ENCODE peak calls at places on chromosomes 2 and 18, in six cellular contexts. J is transverse colon, U is cardiac fibroblast, L is heart left ventricle, Y is AG10803, M is ovary. N is an unnamed sample.

GRCh38 chr18:22694954-22695353 is 238.2 kb upstream of the RBBP8 start:
- DNase-seq in J (no peak), U (peak), L (peak), Y (peak), M (peak), N (no peak)

GRCh38 chr2:239498576-239498975 is 97.8 kb upstream of the HDAC4 start:
- DNase-seq in J (no peak), U (no peak), L (no peak), Y (no peak), M (no peak), N (no peak)

GRCh38 chr2:102356381-102356712 is 751 bp downstream of the IL18R1 start:
- DNase-seq in J (no peak), U (no peak), L (no peak), Y (no peak), M (no peak), N (no peak)

GRCh38 chr18:44895176-44895798 is 214.6 kb downstream of the SETBP1 start:
- DNase-seq in J (peak), U (peak), L (peak), Y (peak), M (no peak), N (peak)

GRCh38 chr18:2325308-2325849 is 245.9 kb downstream of the METTL4 start:
- DNase-seq in J (no peak), U (peak), L (no peak), Y (no peak), M (no peak), N (no peak)

GRCh38 chr2:216221806-216222205 is 112.7 kb downstream of the XRCC5 start:
- DNase-seq in J (no peak), U (peak), L (no peak), Y (peak), M (no peak), N (peak)

GRCh38 chr2:157233506-157233905 is 24.0 kb upstream of the GALNT5 start:
- DNase-seq in J (no peak), U (peak), L (no peak), Y (peak), M (no peak), N (no peak)

GRCh38 chr2:44120428-44120827 is 48.2 kb upstream of the PPM1B start:
- DNase-seq in J (no peak), U (peak), L (no peak), Y (peak), M (no peak), N (peak)

GRCh38 chr2:240797914-240798313 is 22.1 kb downstream of the KIF1A start:
- DNase-seq in J (no peak), U (no peak), L (no peak), Y (no peak), M (peak), N (no peak)

GRCh38 chr2:109053716-109054115 is 64.7 kb upstream of the EDAR start:
- DNase-seq in J (no peak), U (no peak), L (no peak), Y (no peak), M (no peak), N (no peak)

GRCh38 chr2:65937379-65938160 is 497.4 kb upstream of the MEIS1 start:
- DNase-seq in J (no peak), U (no peak), L (no peak), Y (peak), M (no peak), N (no peak)

GRCh38 chr2:26670931-26671460 is 21.5 kb upstream of the KCNK3 start:
- DNase-seq in J (no peak), U (no peak), L (no peak), Y (no peak), M (no peak), N (no peak)

GRCh38 chr2:241208058-241208457 is 19.6 kb downstream of the ANO7 start:
- DNase-seq in J (no peak), U (no peak), L (no peak), Y (no peak), M (no peak), N (no peak)

GRCh38 chr2:156435725-156436476 is at the start of gene GPD2:
- DNase-seq in J (peak), U (peak), L (peak), Y (peak), M (peak), N (peak)

GRCh38 chr2:9770308-9771100 is 72.8 kb upstream of the TAF1B start:
- DNase-seq in J (peak), U (peak), L (peak), Y (peak), M (peak), N (peak)

GRCh38 chr2:9767656-9768281 is 75.5 kb upstream of the TAF1B start:
- DNase-seq in J (no peak), U (no peak), L (no peak), Y (no peak), M (no peak), N (no peak)

GRCh38 chr2:9770006-9770307 is 73.3 kb upstream of the TAF1B start:
- DNase-seq in J (no peak), U (no peak), L (no peak), Y (no peak), M (no peak), N (no peak)

GRCh38 chr2:9769171-9770005 is 73.9 kb upstream of the TAF1B start:
- DNase-seq in J (no peak), U (no peak), L (no peak), Y (no peak), M (no peak), N (no peak)

GRCh38 chr2:9768388-9768787 is 74.9 kb upstream of the TAF1B start:
- DNase-seq in J (peak), U (no peak), L (no peak), Y (no peak), M (no peak), N (no peak)
- H3K4me3 ChIP-seq in J (no peak), U (no peak), L (no peak), Y (no peak), M (no peak), N (no peak)

GRCh38 chr18:79949571-79950439 is 1.6 kb downstream of the SLC66A2 start:
- DNase-seq in J (peak), U (peak), L (peak), Y (no peak), M (no peak), N (peak)

GRCh38 chr18:79952457-79952995 is 1.1 kb upstream of the SLC66A2 start:
- DNase-seq in J (peak), U (no peak), L (no peak), Y (no peak), M (no peak), N (no peak)

GRCh38 chr18:79950440-79951341 is 762 bp downstream of the SLC66A2 start:
- DNase-seq in J (peak), U (peak), L (no peak), Y (peak), M (no peak), N (peak)

GRCh38 chr18:79952996-79953559 is 1.6 kb upstream of the SLC66A2 start:
- DNase-seq in J (peak), U (no peak), L (no peak), Y (no peak), M (no peak), N (no peak)

DNA sequence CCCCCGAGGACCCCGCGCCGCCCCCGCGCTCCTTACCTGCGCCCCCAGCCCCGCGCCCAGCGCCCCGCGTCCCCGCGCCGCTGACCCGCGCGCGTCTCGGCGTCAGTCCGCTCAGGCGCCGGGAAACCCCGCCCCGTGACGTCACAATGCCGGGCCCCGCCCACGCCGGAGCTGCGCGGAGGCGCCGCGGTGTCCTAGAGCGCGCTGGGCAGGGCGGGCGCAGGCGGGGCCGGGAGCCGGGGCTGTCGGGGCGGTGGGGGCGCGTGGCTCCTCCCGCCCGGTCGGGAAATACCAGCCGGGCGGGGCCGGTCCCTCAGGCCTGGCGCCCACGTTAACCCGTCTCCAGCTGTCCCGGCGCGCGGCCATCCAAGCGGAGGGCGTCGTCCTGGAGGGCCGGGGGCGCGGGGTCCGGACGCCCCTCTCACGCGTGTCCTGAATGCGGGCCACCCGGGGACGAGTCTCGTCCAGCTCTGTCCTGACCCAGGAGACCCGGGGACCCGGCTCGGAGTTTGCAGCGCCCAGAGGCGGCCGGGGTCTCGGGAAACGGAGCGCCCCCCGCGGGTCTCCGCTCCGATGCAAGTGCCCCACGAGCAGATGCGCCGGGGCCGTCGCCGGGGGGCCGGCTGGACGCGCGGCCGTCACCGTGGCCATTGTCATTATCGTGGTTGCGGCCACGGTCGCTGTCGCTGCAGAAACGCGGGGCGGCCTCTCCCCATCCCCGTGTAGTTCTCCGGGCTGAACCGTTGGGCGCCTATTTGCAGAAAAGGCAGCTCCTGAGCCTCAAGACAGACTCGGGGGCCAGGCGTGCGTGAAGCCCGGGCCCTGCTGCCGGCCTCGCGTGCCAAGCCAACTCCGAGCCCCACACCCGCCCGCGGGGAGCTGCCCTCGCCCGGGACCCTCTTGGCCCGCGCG is at the start of gene SLC66A2:
- DNase-seq in J (peak), U (peak), L (peak), Y (peak), M (peak), N (peak)
- TF ChIP-seq CTCF in J (no peak), U (no peak), L (no peak), Y (no peak), M (no peak), N (no peak)

DNA sequence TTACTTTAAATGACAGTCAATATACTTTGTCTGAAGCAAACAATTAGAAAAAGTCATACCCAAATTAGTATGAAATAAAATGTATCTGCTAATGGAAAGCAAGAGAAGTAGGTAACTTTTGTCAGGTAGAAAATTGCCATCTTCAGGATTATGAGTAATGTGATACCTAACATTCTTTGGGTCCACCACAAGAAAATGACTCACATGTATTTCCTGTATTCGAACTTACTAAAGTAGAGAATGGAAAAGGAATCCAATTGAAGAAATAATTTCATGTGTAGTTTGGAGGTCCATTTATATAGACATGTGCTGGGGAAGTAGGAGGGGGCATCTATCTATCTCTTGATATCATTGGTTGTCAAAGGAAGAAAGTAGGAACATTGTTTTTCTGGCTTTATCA is 636.2 kb upstream of the CHAC2 start:
- DNase-seq in J (no peak), U (peak), L (no peak), Y (peak), M (no peak), N (no peak)
- H3K4me3 ChIP-seq in J (no peak), U (no peak), L (no peak), Y (no peak), M (no peak), N (no peak)

GRCh38 chr18:48408111-48408726 is 964 bp downstream of the ZBTB7C start:
- DNase-seq in J (no peak), U (no peak), L (no peak), Y (no peak), M (peak), N (no peak)
- TF ChIP-seq CTCF in J (no peak), U (no peak), L (no peak), Y (no peak), M (no peak), N (no peak)

GRCh38 chr2:38108907-38109731 is 33.2 kb upstream of the CYP1B1 start:
- DNase-seq in J (no peak), U (no peak), L (no peak), Y (peak), M (no peak), N (no peak)
- H3K4me3 ChIP-seq in J (no peak), U (no peak), L (no peak), Y (no peak), M (no peak), N (no peak)

DNA sequence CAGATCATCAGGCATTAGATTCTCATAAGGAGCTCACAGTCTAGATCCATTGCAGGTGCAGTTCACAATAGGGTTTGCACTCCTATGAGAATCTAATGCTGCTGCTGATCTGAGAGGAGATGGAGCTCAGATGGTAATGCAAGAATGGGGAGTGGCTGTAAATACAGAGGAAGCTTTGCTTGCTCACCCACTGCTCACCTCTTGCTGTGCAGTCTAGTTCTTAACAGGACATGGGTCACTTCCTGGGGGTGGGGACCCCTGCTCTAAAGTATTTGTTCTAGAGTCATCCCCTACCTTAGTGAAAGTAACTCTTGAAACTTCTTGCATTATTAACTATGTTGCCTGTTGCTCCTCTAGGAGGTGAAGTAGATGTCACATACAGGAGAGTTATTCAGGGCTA is 171.3 kb upstream of the PARD3B start:
- DNase-seq in J (no peak), U (no peak), L (no peak), Y (no peak), M (no peak), N (no peak)
- TF ChIP-seq CTCF in J (no peak), U (no peak), L (no peak), Y (no peak), M (no peak), N (no peak)

GRCh38 chr18:35245719-35246317 is 5.0 kb downstream of the ZNF397 start:
- DNase-seq in J (no peak), U (no peak), L (no peak), Y (no peak), M (no peak), N (no peak)
- H3K4me3 ChIP-seq in J (no peak), U (no peak), L (no peak), Y (no peak), M (no peak), N (no peak)

DNA sequence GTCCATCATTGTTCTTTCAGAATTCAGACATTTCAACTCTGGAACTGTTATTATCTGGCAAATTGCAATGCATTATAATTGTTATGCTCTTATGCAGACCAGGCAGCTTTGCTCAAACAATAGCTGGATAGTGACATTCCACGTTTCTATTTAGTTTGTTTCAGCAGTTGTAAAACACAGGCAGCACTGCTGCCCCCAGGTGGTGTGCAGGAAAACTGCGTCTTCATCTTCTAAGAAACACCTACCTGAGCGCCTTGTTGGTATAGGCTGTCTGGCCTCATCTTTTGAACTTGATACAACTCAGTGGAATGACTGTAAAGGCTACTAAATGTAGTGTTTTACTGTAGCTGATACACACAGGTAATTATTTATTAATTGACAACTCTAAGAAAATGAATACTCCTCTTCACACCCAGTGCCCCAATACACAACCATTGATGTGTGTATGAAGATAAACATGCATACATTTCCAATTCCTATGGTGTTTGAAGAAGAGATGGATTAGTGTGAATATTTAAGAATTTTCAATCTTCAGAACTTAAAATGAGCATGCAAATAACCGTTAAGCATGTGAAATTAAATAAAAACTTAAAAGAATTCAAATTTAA is 85.5 kb downstream of the CD8B2 start:
- DNase-seq in J (no peak), U (peak), L (no peak), Y (no peak), M (no peak), N (peak)
- TF ChIP-seq CTCF in J (no peak), U (peak), L (peak), Y (peak), M (no peak), N (peak)

N was measured in GM12865.